ENCODE peak calls at places on chromosomes 6 and 20, in four cellular contexts. One of them, this sample, is unnamed.

GRCh38 chr6:130282234-130282995 is 59.7 kb upstream of the SAMD3 start:
- DNase-seq in A549: no peak
- DNase-seq in K562: no peak
- DNase-seq in HepG2: peak
- DNase-seq in this sample: no peak

GRCh38 chr6:34046617-34047016 is 99.3 kb downstream of the GRM4 start:
- DNase-seq in A549: no peak
- DNase-seq in K562: no peak
- DNase-seq in HepG2: no peak
- DNase-seq in this sample: no peak

GRCh38 chr6:43451939-43452338 is 3.4 kb downstream of the DLK2 start:
- DNase-seq in A549: no peak
- DNase-seq in K562: no peak
- DNase-seq in HepG2: no peak
- DNase-seq in this sample: no peak

GRCh38 chr20:25012616-25013189 is 20.2 kb upstream of the APMAP start:
- DNase-seq in A549: no peak
- DNase-seq in K562: no peak
- DNase-seq in HepG2: no peak
- DNase-seq in this sample: no peak

GRCh38 chr20:31593221-31594001 is 11.7 kb upstream of the ID1 start:
- DNase-seq in A549: peak
- DNase-seq in K562: peak
- DNase-seq in HepG2: peak
- DNase-seq in this sample: no peak

GRCh38 chr6:111585241-111585968 is 20.3 kb downstream of the TRAF3IP2 start:
- DNase-seq in A549: no peak
- DNase-seq in K562: no peak
- DNase-seq in HepG2: no peak
- DNase-seq in this sample: no peak

GRCh38 chr6:109713097-109713496 is 22.0 kb downstream of the FIG4 start:
- DNase-seq in A549: no peak
- DNase-seq in K562: no peak
- DNase-seq in HepG2: no peak
- DNase-seq in this sample: no peak

GRCh38 chr20:3238616-3239025 is 369 bp downstream of the SLC4A11 start:
- DNase-seq in A549: peak
- DNase-seq in K562: peak
- DNase-seq in HepG2: no peak
- DNase-seq in this sample: peak

GRCh38 chr20:36121981-36122930 is 32.3 kb upstream of the EPB41L1 start:
- DNase-seq in A549: no peak
- DNase-seq in K562: no peak
- DNase-seq in HepG2: no peak
- DNase-seq in this sample: no peak

GRCh38 chr6:125711013-125711675 is 38.3 kb upstream of the HEY2 start:
- DNase-seq in A549: no peak
- DNase-seq in K562: no peak
- DNase-seq in HepG2: no peak
- DNase-seq in this sample: no peak

GRCh38 chr6:26003102-26003694 is 40.6 kb downstream of the TRIM38 start:
- DNase-seq in A549: peak
- DNase-seq in K562: peak
- DNase-seq in HepG2: peak
- DNase-seq in this sample: peak

GRCh38 chr6:146741609-146742008 is 142.8 kb downstream of the ADGB start:
- DNase-seq in A549: no peak
- DNase-seq in K562: no peak
- DNase-seq in HepG2: peak
- DNase-seq in this sample: no peak

GRCh38 chr20:1370548-1371110 is 22.2 kb downstream of the FKBP1A start:
- DNase-seq in A549: no peak
- DNase-seq in K562: no peak
- DNase-seq in HepG2: no peak
- DNase-seq in this sample: no peak

GRCh38 chr20:54197621-54198604 is 10.0 kb upstream of the PFDN4 start:
- DNase-seq in A549: peak
- DNase-seq in K562: no peak
- DNase-seq in HepG2: peak
- DNase-seq in this sample: no peak

GRCh38 chr6:138692058-138692977 is 81.3 kb upstream of the CCDC28A start:
- DNase-seq in A549: peak
- DNase-seq in K562: peak
- DNase-seq in HepG2: peak
- DNase-seq in this sample: peak

GRCh38 chr6:152502421-152503188 is 134.6 kb downstream of the SYNE1 start:
- DNase-seq in A549: no peak
- DNase-seq in K562: no peak
- DNase-seq in HepG2: no peak
- DNase-seq in this sample: no peak

GRCh38 chr6:151292974-151293373 is 53.2 kb downstream of the AKAP12 start:
- DNase-seq in A549: no peak
- DNase-seq in K562: no peak
- DNase-seq in HepG2: no peak
- DNase-seq in this sample: no peak

GRCh38 chr6:89133981-89134380 is 11.9 kb upstream of the PM20D2 start:
- DNase-seq in A549: no peak
- DNase-seq in K562: no peak
- DNase-seq in HepG2: no peak
- DNase-seq in this sample: peak

GRCh38 chr6:140858381-140858971 is 1274.2 kb upstream of the GJE1 start:
- DNase-seq in A549: no peak
- DNase-seq in K562: no peak
- DNase-seq in HepG2: no peak
- DNase-seq in this sample: no peak

GRCh38 chr20:40966103-40966502 is 62.5 kb upstream of the TOP1 start:
- DNase-seq in A549: no peak
- DNase-seq in K562: no peak
- DNase-seq in HepG2: peak
- DNase-seq in this sample: peak

GRCh38 chr6:83461438-83461837 is 30.6 kb upstream of the ME1 start:
- DNase-seq in A549: no peak
- DNase-seq in K562: no peak
- DNase-seq in HepG2: peak
- DNase-seq in this sample: no peak

GRCh38 chr6:83463886-83464285 is 33.0 kb upstream of the ME1 start:
- DNase-seq in A549: no peak
- DNase-seq in K562: no peak
- DNase-seq in HepG2: no peak
- DNase-seq in this sample: no peak

GRCh38 chr6:83462524-83462923 is 31.7 kb upstream of the ME1 start:
- DNase-seq in A549: no peak
- DNase-seq in K562: no peak
- DNase-seq in HepG2: peak
- DNase-seq in this sample: no peak

GRCh38 chr6:83464741-83465140 is 33.9 kb upstream of the ME1 start:
- DNase-seq in A549: no peak
- DNase-seq in K562: no peak
- DNase-seq in HepG2: peak
- DNase-seq in this sample: no peak

DNA sequence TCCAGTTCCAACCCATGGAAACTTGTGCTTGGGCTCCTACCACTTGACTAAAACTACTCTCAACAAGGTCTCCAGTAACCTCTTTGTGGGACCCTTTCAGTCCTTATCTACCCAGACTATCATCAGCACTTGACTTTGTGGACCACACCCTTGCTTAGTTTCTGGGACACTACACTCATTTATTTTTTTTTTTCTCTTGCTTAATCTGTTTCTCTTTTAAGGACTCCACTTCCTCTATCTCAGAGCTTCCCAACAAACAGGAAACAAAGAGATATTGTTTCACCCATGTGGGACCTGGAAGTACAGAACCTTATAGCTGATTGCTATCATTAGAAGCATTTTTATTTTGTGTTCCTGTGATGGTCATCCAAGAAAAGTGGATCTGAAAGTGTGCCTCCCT is 28.8 kb upstream of the ME1 start:
- DNase-seq in A549: no peak
- DNase-seq in K562: no peak
- DNase-seq in HepG2: no peak
- DNase-seq in this sample: no peak
- TF ChIP-seq HMGXB4 in A549: no peak
- TF ChIP-seq HMGXB4 in K562: no peak
- TF ChIP-seq HMGXB4 in HepG2: no peak
- TF ChIP-seq HMGXB4 in this sample: no peak

DNA sequence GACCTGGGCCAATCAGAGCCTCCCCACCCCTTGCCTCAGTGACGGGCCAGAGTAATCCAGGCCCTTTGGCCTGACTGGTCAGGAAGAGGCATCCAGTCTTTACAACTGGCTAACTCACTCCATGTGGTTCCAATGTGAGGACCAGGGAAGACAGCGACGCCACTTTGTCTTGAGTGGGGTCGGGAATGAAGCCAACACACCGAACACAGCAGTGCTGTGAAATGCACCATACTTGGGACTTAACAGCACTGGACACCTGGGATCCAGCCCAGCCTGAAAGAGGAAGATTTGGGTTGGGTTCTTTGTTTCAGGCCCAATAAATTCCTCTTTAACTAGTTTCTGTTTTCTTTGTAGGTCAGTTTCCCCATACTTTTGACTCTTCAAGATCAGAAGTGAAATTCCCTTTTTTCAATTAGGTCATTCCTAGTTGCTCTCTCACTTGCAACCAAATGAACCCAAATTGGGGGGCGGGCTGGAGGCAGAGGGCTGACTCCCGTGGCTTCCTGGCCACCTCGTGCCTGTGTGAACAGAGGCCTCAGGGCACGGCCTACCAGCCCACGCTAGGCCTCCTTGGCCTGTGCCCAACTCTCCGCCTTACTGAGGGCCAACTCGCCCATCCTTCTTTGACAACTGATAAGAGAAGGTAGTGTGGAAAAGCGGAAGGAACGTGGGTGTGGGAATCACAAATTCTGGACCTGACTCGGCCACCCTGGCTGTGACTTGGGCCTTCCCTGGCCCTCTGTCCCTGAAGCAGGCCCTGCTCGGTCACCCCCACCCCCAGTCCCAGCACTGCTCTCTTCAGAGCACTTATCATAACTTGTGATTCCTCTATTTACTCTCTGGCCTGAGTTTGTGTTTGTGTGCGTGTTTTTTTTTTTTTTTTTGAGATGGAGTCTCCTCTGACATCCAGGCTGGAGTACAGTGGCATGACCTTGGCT is 17.0 kb downstream of the SULF2 start:
- DNase-seq in A549: no peak
- DNase-seq in K562: no peak
- DNase-seq in HepG2: no peak
- DNase-seq in this sample: no peak
- TF ChIP-seq HMGXB4 in A549: no peak
- TF ChIP-seq HMGXB4 in K562: no peak
- TF ChIP-seq HMGXB4 in HepG2: no peak
- TF ChIP-seq HMGXB4 in this sample: no peak

GRCh38 chr6:148249160-148249559 is 93.5 kb upstream of the SASH1 start:
- DNase-seq in A549: no peak
- DNase-seq in K562: no peak
- DNase-seq in HepG2: no peak
- DNase-seq in this sample: no peak
- TF ChIP-seq HMGXB4 in A549: no peak
- TF ChIP-seq HMGXB4 in K562: no peak
- TF ChIP-seq HMGXB4 in HepG2: no peak
- TF ChIP-seq HMGXB4 in this sample: no peak

GRCh38 chr6:54981647-54982046 is 135.1 kb downstream of the FAM83B start:
- DNase-seq in A549: no peak
- DNase-seq in K562: no peak
- DNase-seq in HepG2: no peak
- DNase-seq in this sample: no peak
- TF ChIP-seq HMGXB4 in A549: no peak
- TF ChIP-seq HMGXB4 in K562: no peak
- TF ChIP-seq HMGXB4 in HepG2: no peak
- TF ChIP-seq HMGXB4 in this sample: no peak

DNA sequence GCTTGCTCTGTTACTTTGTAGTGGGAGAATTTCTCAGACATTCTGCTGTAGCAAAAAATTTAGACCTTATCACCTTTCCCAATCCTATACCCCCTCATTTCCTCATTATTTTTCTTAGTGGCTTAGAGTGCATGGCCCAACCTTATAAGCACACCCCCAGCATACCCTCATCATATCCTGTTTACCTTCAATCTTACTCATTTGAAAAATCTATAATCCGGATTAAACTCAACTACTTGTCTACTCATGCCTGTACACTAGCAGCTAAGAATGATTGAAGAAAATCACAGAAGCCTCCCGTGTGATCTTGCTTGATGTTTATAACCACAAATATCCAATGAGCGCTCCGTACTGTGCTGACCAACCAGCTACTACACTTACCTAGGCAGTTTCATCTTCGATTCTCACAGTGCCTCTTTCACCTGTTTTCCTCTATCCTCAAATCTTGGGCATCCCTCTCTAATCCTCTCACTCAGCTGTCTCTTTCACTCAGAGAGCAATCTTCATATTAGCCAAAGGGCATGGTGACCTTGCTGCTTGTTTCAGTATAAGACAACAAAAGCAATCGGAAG is 36.6 kb downstream of the AIG1 start:
- DNase-seq in A549: no peak
- DNase-seq in K562: no peak
- DNase-seq in HepG2: no peak
- DNase-seq in this sample: no peak
- TF ChIP-seq HMGXB4 in A549: no peak
- TF ChIP-seq HMGXB4 in K562: no peak
- TF ChIP-seq HMGXB4 in HepG2: no peak
- TF ChIP-seq HMGXB4 in this sample: no peak

GRCh38 chr20:51440589-51440988 is 101.9 kb downstream of the NFATC2 start:
- DNase-seq in A549: no peak
- DNase-seq in K562: no peak
- DNase-seq in HepG2: no peak
- DNase-seq in this sample: no peak
- TF ChIP-seq HMGXB4 in A549: no peak
- TF ChIP-seq HMGXB4 in K562: no peak
- TF ChIP-seq HMGXB4 in HepG2: no peak
- TF ChIP-seq HMGXB4 in this sample: no peak

DNA sequence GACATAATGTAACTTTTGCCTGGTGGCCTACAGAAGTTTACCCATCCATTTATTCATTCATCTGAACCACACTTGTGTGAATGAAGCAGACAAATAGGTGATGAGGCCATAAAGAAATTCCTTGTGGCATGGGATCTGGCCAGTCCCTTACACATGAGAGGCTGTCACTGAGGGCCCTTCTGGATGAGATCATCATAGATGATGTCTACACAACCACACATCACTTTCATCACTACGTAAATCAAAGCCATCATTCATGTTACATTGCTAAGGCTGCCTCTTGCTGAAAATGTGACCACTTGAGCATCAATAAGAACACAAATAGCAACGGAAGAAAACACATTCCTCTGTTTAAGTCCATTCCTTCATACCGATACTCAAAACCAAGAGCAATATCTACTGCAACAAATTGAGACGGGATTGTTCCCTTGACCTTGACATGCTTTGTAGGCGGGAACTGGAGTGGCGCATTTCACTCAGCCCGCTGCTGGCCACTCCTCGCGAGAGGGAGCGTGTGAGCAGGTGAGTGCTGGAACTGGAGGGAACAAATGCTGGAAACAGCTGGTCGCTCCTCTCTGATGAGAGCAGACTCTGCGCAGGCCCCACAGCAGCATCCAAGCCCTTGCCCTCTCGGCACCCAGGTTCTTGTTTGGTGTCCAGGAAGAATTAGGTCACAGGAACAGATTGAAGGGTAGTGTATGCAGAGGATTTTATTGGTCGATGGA is 49.3 kb downstream of the FAM50B start:
- DNase-seq in A549: no peak
- DNase-seq in K562: no peak
- DNase-seq in HepG2: no peak
- DNase-seq in this sample: no peak
- TF ChIP-seq HMGXB4 in A549: no peak
- TF ChIP-seq HMGXB4 in K562: no peak
- TF ChIP-seq HMGXB4 in HepG2: no peak
- TF ChIP-seq HMGXB4 in this sample: no peak

This sample was measured in WTC11.